ENCODE peak calls at places on chromosomes 12 and 14, in four cellular contexts. G is upper lobe of left lung, X is Caki2, W is EL. I is an unnamed sample.

GRCh38 chr12:48925218-48925871 is at the start of gene FKBP11:
- DNase-seq in G (peak; percentile 91), W (peak; percentile 75), X (peak; percentile 48), I (peak; percentile 81)

GRCh38 chr12:48822711-48823110 is 4.4 kb downstream of the CACNB3 start:
- DNase-seq in G (no peak), W (no peak), X (no peak), I (no peak)

GRCh38 chr12:34290191-34290995 is 268.1 kb downstream of the ALG10 start:
- DNase-seq in W (no peak), X (no peak), G (peak; percentile 50), I (peak; percentile 9)

GRCh38 chr14:67718265-67718664 is 16.6 kb downstream of the RDH12 start:
- DNase-seq in X (no peak), W (no peak), G (no peak), I (no peak)

GRCh38 chr14:77123381-77124344 is 17.9 kb downstream of the ZDHHC22 start:
- DNase-seq in W (no peak), X (no peak), G (no peak), I (peak; percentile 91)

GRCh38 chr12:99059824-99060526 is 414.9 kb downstream of the APAF1 start:
- DNase-seq in W (peak; percentile 3), G (no peak), X (no peak), I (no peak)

GRCh38 chr14:89498836-89499235 is 81.8 kb upstream of the FOXN3 start:
- DNase-seq in W (no peak), X (no peak), G (no peak), I (no peak)

GRCh38 chr12:1527789-1528188 is 66.6 kb downstream of the FBXL14 start:
- DNase-seq in X (peak; percentile 17), W (peak; percentile 98), G (no peak), I (no peak)

GRCh38 chr12:108254030-108254429 is 85.1 kb downstream of the CMKLR1 start:
- DNase-seq in X (no peak), G (no peak), W (no peak), I (no peak)

GRCh38 chr14:28652782-28653181 is 113.8 kb upstream of the FOXG1 start:
- DNase-seq in W (peak; percentile 14), G (no peak), X (no peak), I (no peak)

GRCh38 chr14:22231022-22231421 is 358.0 kb downstream of the DAD1 start:
- DNase-seq in W (no peak), G (no peak), X (no peak), I (no peak)

GRCh38 chr12:122081697-122082221 is 3.2 kb downstream of the MLXIP start:
- DNase-seq in X (no peak), W (peak; percentile 50), G (no peak), I (peak; percentile 63)

GRCh38 chr14:75539562-75540478 is 17.6 kb downstream of the BATF start:
- DNase-seq in X (no peak), G (no peak), W (no peak), I (no peak)

GRCh38 chr12:113405687-113406086 is 2.0 kb upstream of the SDS start:
- DNase-seq in G (no peak), X (no peak), W (no peak), I (no peak)

GRCh38 chr12:7158866-7159600 is 28.9 kb downstream of the CLSTN3 start:
- DNase-seq in X (no peak), G (peak; percentile 50), W (no peak), I (no peak)

GRCh38 chr12:53327435-53328042 is 6.1 kb upstream of the AAAS start:
- DNase-seq in W (peak; percentile 26), G (no peak), X (peak; percentile 45), I (peak; percentile 21)

GRCh38 chr14:76981670-76982069 is 46.8 kb downstream of the IRF2BPL start:
- DNase-seq in W (no peak), G (no peak), X (no peak), I (no peak)

GRCh38 chr12:13179159-13180074 is 17.1 kb upstream of the EMP1 start:
- DNase-seq in W (peak; percentile 63), G (peak; percentile 66), X (peak; percentile 63), I (peak; percentile 70)

GRCh38 chr12:8491848-8492530 is 21.3 kb upstream of the CLEC4D start:
- DNase-seq in W (no peak), X (no peak), G (no peak), I (no peak)

GRCh38 chr12:28308891-28309290 is 118.6 kb downstream of the CCDC91 start:
- DNase-seq in W (no peak), G (no peak), X (no peak), I (no peak)

GRCh38 chr12:32146074-32146873 is 39.6 kb downstream of the BICD1 start:
- DNase-seq in W (no peak), X (no peak), G (no peak), I (no peak)

GRCh38 chr12:95774311-95775045 is 16.1 kb downstream of the NTN4 start:
- DNase-seq in X (no peak), G (no peak), W (peak; percentile 75), I (no peak)

GRCh38 chr12:22518998-22519397 is 25.3 kb downstream of the C2CD5 start:
- DNase-seq in G (no peak), X (no peak), W (peak; percentile 32), I (no peak)

GRCh38 chr14:91406982-91407381 is 10.6 kb downstream of the CCDC88C start:
- DNase-seq in X (no peak), G (no peak), W (no peak), I (no peak)

GRCh38 chr12:113889806-113890581 is 76.1 kb downstream of the RBM19 start:
- DNase-seq in G (no peak), X (no peak), W (no peak), I (no peak)

GRCh38 chr14:75634848-75635247 is 25.8 kb downstream of the ERG28 start:
- DNase-seq in W (peak; percentile 13), X (no peak), G (no peak), I (no peak)

GRCh38 chr12:45582536-45582935 is 147.0 kb upstream of the ARID2 start:
- DNase-seq in G (no peak), X (no peak), W (no peak), I (no peak)

GRCh38 chr12:2212537-2212936 is 159.8 kb downstream of the CACNA1C start:
- DNase-seq in W (no peak), X (no peak), G (no peak), I (no peak)

GRCh38 chr12:46371718-46372130 is 849 bp downstream of the SLC38A2 start:
- DNase-seq in W (no peak), X (peak; percentile 72), G (peak; percentile 93), I (peak; percentile 88)

GRCh38 chr12:50088577-50089335 is 3.6 kb downstream of the SMARCD1 start:
- DNase-seq in W (peak; percentile 55), G (no peak), X (peak; percentile 58), I (no peak)

GRCh38 chr12:75329918-75330826 is at the start of gene CAPS2:
- DNase-seq in W (peak; percentile 87), G (peak; percentile 95), X (peak; percentile 87), I (peak; percentile 89)

GRCh38 chr12:54154708-54155316 is 34.0 kb downstream of the SMUG1 start:
- DNase-seq in G (no peak), X (no peak), W (no peak), I (no peak)